ENCODE peak calls at places on chromosome 11, in four cellular contexts. K is H1, M is HCT116, H is SK-N-SH. R is an unnamed sample.

GRCh38 chr11:9803685-9804413 is 140.0 kb downstream of the SWAP70 start:
- DNase-seq in K (no peak), M (no peak), H (no peak), R (no peak)

GRCh38 chr11:26583550-26583949 is 11.5 kb upstream of the MUC15 start:
- DNase-seq in K (no peak), M (no peak), H (no peak), R (peak)

GRCh38 chr11:3145206-3145520 is 19.9 kb downstream of the OSBPL5 start:
- DNase-seq in K (no peak), M (no peak), H (no peak), R (no peak)

GRCh38 chr11:45323598-45324249 is 37.6 kb upstream of the SYT13 start:
- DNase-seq in K (peak), M (no peak), H (no peak), R (no peak)

GRCh38 chr11:112881461-112881860 is 79.8 kb upstream of the NCAM1 start:
- DNase-seq in K (peak), M (no peak), H (peak), R (peak)

GRCh38 chr11:15971215-15971546 is 385.2 kb downstream of the SOX6 start:
- DNase-seq in K (no peak), M (no peak), H (no peak), R (no peak)

GRCh38 chr11:78573271-78574035 is 1.2 kb downstream of the NARS2 start:
- DNase-seq in K (no peak), M (no peak), H (no peak), R (no peak)

GRCh38 chr11:96391698-96392307 is 2.0 kb downstream of the JRKL start:
- DNase-seq in K (no peak), M (no peak), H (no peak), R (no peak)

GRCh38 chr11:125873881-125874555 is 13.4 kb upstream of the HYLS1 start:
- DNase-seq in K (no peak), M (no peak), H (no peak), R (no peak)

GRCh38 chr11:74543991-74544390 is 48.4 kb upstream of the POLD3 start:
- DNase-seq in K (no peak), M (no peak), H (no peak), R (no peak)

GRCh38 chr11:60953781-60954180 is 1.8 kb upstream of the SLC15A3 start:
- DNase-seq in K (no peak), M (no peak), H (no peak), R (no peak)

GRCh38 chr11:120023120-120023519 is 114.8 kb downstream of the TRIM29 start:
- DNase-seq in K (peak), M (no peak), H (no peak), R (no peak)

GRCh38 chr11:124839051-124839971 is 25.9 kb upstream of the ROBO3 start:
- DNase-seq in K (peak), M (no peak), H (peak), R (no peak)

GRCh38 chr11:1310315-1310687 is 869 bp upstream of the TOLLIP start:
- DNase-seq in K (no peak), M (no peak), H (no peak), R (no peak)

GRCh38 chr11:126834149-126834548 is 166.4 kb downstream of the KIRREL3 start:
- DNase-seq in K (no peak), M (no peak), H (no peak), R (no peak)

GRCh38 chr11:11584446-11584810 is 37.4 kb downstream of the GALNT18 start:
- DNase-seq in K (peak), M (peak), H (no peak), R (no peak)

GRCh38 chr11:104451193-104451592 is 287.2 kb upstream of the PDGFD start:
- DNase-seq in K (no peak), M (no peak), H (no peak), R (no peak)

GRCh38 chr11:96306600-96306932 is 36.4 kb downstream of the MAML2 start:
- DNase-seq in K (no peak), M (peak), H (no peak), R (no peak)

GRCh38 chr11:128796275-128796674 is 70.8 kb downstream of the KCNJ1 start:
- DNase-seq in K (no peak), M (no peak), H (no peak), R (no peak)

GRCh38 chr11:119284344-119285157 is 32.4 kb downstream of the MCAM start:
- DNase-seq in K (no peak), M (peak), H (peak), R (peak)

GRCh38 chr11:6006395-6006794 is 351 bp downstream of the OR56A4 start:
- DNase-seq in K (no peak), M (no peak), H (no peak), R (no peak)

GRCh38 chr11:119166368-119167076 is 2.0 kb upstream of the NLRX1 start:
- DNase-seq in K (no peak), M (no peak), H (no peak), R (no peak)

GRCh38 chr11:12402027-12402426 is 24.7 kb downstream of the PARVA start:
- DNase-seq in K (no peak), M (no peak), H (no peak), R (no peak)

GRCh38 chr11:125517116-125517804 is 21.2 kb upstream of the FEZ1 start:
- DNase-seq in K (peak), M (no peak), H (peak), R (peak)

GRCh38 chr11:35056391-35057093 is 82.4 kb upstream of the CD44 start:
- DNase-seq in K (no peak), M (no peak), H (no peak), R (no peak)

GRCh38 chr11:125005491-125005890 is 51.5 kb downstream of the CCDC15 start:
- DNase-seq in K (no peak), M (no peak), H (no peak), R (no peak)

GRCh38 chr11:102293873-102294601 is 23.2 kb upstream of the BIRC3 start:
- DNase-seq in K (no peak), M (peak), H (no peak), R (peak)

GRCh38 chr11:108912587-108912986 is 247.7 kb downstream of the DDX10 start:
- DNase-seq in K (no peak), M (no peak), H (no peak), R (no peak)

GRCh38 chr11:86869966-86870570 is 69.7 kb downstream of the PRSS23 start:
- DNase-seq in K (peak), M (peak), H (peak), R (peak)

GRCh38 chr11:45412033-45412432 is 125.9 kb upstream of the SYT13 start:
- DNase-seq in K (peak), M (no peak), H (peak), R (no peak)

GRCh38 chr11:117831661-117832415 is 7.3 kb upstream of the FXYD2 start:
- DNase-seq in K (peak), M (no peak), H (no peak), R (no peak)

GRCh38 chr11:86116386-86116726 is 47.5 kb upstream of the PICALM start:
- DNase-seq in K (no peak), M (no peak), H (peak), R (no peak)

DNA sequence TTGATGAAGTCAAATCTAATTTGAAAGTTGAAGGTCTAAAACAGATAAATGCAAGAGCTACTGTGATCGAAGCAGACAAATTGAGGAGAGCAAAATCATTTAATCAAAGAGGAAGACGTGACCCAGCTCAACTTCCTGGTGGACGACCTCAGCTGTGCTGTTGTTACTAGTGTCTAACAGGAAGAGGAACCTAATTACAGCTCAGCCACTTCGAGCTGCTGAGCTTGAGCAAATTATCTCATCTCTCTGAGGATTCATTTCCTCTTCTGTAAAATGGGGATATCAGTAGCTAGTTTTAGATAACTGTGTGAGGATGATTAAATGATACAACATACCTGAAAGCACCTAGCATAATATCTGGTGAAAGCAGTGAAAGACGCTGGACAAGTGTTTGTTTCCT is 48.6 kb upstream of the OLFML1 start:
- DNase-seq in K (no peak), M (no peak), H (no peak), R (no peak)
- TF ChIP-seq JUND in K (no peak), M (no peak), H (no peak), R (no peak)

DNA sequence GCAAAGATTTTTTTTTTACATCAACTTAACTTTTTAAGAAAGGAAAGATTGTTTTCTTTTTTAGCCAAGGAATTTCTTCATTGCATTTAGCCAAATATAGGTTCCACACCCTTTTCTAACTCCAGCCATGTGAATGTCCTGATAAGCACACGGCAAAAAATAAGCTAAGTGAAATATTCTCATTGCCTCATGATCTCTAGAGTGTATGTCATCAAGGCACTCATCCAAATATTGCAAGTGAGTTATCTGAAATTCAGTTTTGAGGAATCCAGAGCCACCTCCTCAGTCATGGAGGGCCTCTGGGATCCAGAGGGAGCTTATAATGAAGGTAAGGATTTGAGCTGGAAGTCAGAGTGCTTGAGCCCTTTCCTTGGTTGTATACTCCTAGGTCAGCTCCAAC is 80.0 kb downstream of the BLID start:
- DNase-seq in K (no peak), M (no peak), H (no peak), R (no peak)
- TF ChIP-seq JUND in K (no peak), M (no peak), H (no peak), R (no peak)

GRCh38 chr11:110883266-110883665 is 171.0 kb upstream of the ARHGAP20 start:
- DNase-seq in K (no peak), M (no peak), H (no peak), R (no peak)

GRCh38 chr11:110873953-110874352 is 161.7 kb upstream of the ARHGAP20 start:
- DNase-seq in K (no peak), M (no peak), H (no peak), R (no peak)

GRCh38 chr11:110874651-110875050 is 162.4 kb upstream of the ARHGAP20 start:
- DNase-seq in K (no peak), M (no peak), H (no peak), R (no peak)

GRCh38 chr11:110878513-110878912 is 166.3 kb upstream of the ARHGAP20 start:
- DNase-seq in K (no peak), M (no peak), H (no peak), R (no peak)
- TF ChIP-seq JUND in K (no peak), M (no peak), H (no peak), R (no peak)

GRCh38 chr11:21301981-21302380 is 632.6 kb downstream of the NELL1 start:
- DNase-seq in K (no peak), M (no peak), H (no peak), R (no peak)
- TF ChIP-seq JUND in K (no peak), M (no peak), H (no peak), R (no peak)

DNA sequence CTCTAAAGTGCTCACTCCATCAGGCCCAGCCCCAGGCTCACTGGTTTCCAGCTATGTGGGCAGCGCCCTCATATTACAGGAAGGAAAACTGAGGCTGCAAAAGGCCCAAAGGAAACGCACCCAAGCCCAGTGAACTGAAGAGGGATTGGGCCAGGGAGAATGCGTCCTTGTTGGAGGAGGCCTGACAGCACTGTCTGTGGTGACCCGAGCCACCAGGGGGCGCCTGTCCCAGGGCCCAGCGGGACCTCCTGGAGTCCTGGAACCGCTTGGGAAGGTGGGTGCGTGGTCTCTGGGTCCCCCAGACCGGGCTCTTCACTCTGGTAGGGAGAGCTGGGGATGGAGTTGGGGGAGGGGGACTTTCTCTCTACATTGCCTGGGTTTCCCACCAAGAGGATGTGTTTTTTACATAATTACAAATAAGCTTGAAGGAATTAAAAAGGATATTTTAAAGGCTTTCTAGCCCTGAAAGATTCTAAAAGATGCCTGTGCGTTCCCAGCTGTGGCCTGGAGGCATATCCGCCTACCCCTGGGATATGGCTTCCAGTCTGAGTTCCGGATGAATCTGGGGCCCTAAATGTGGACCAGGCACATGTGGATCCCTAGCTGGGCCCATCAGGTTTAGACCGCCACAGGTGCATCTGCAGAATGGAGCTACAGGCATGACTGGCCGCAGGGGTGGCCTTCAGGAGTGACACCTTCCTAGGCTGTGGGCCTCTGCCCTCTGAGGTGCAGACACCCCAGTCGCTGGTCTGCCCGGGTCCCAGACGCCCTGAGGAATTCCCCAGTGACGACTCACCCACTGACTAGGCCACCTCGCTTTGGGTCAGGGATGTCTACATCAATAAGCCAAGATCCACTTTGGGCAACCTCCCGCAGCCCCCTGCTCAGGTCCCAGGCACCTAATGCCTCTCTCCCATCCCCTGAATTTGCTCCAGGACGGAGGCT is 4.2 kb downstream of the SPI1 start:
- DNase-seq in K (peak), M (peak), H (peak), R (peak)
- TF ChIP-seq JUND in K (peak), M (no peak), H (no peak), R (no peak)

GRCh38 chr11:41826129-41826528 is 366.7 kb upstream of the LRRC4C start:
- DNase-seq in K (no peak), M (no peak), H (no peak), R (no peak)
- TF ChIP-seq JUND in K (no peak), M (no peak), H (no peak), R (no peak)

GRCh38 chr11:76706667-76707066 is 36.1 kb upstream of the LRRC32 start:
- DNase-seq in K (no peak), M (no peak), H (no peak), R (no peak)
- TF ChIP-seq JUND in K (no peak), M (no peak), H (no peak), R (no peak)

R was measured in T47D.